ENCODE peak calls at places on chromosomes 7 and 10, in four cellular contexts. O is OCI-M1; F is CD8-positive, alpha-beta T cell; G is GM23338. T is an unnamed sample.
A peak's percentile ranks its signal among the peaks of the same experiment; 100 is the strongest.

GRCh38 chr10:132939957-132940790 is 2.2 kb downstream of the CFAP46 start:
- DNase-seq in O (peak; percentile 76), F (no peak), G (peak; percentile 74), T (no peak)

GRCh38 chr7:74443591-74444365 is 9.9 kb upstream of the GTF2IRD1 start:
- DNase-seq in O (no peak), F (no peak), G (no peak), T (no peak)

GRCh38 chr7:70338061-70338460 is 739.8 kb downstream of the AUTS2 start:
- DNase-seq in O (no peak), F (no peak), G (no peak), T (no peak)

GRCh38 chr10:97538839-97539238 is 33.7 kb upstream of the ANKRD2 start:
- DNase-seq in O (no peak), F (no peak), G (no peak), T (no peak)

GRCh38 chr10:35058134-35058533 is 32.0 kb downstream of the CUL2 start:
- DNase-seq in O (no peak), F (no peak), G (peak; percentile 20), T (no peak)

GRCh38 chr7:28502408-28502807 is 90.1 kb downstream of the CREB5 start:
- DNase-seq in O (no peak), F (no peak), G (no peak), T (no peak)

GRCh38 chr10:59830601-59831259 is 75.6 kb downstream of the CCDC6 start:
- DNase-seq in O (peak; percentile 71), F (no peak), G (peak; percentile 87), T (no peak)

GRCh38 chr7:17166824-17167379 is 131.6 kb upstream of the AHR start:
- DNase-seq in O (no peak), F (no peak), G (no peak), T (no peak)

GRCh38 chr7:45677311-45677900 is 103.2 kb downstream of the ADCY1 start:
- DNase-seq in O (no peak), F (no peak), G (no peak), T (no peak)

GRCh38 chr7:46744957-46745699 is 824.1 kb upstream of the IGFBP3 start:
- DNase-seq in O (no peak), F (no peak), G (no peak), T (no peak)

GRCh38 chr10:43047288-43047970 is 29.4 kb upstream of the RET start:
- DNase-seq in O (no peak), F (no peak), G (no peak), T (no peak)

GRCh38 chr10:87072449-87072848 is 22.2 kb downstream of the GLUD1 start:
- DNase-seq in O (no peak), F (no peak), G (no peak), T (no peak)

GRCh38 chr10:93816123-93816747 is 58.5 kb downstream of the LGI1 start:
- DNase-seq in O (peak; percentile 73), F (no peak), G (peak; percentile 76), T (no peak)

GRCh38 chr7:22725585-22725984 is 1.4 kb upstream of the IL6 start:
- DNase-seq in O (peak; percentile 66), F (no peak), G (peak; percentile 67), T (no peak)

GRCh38 chr10:5317547-5318107 is 47.1 kb upstream of the UCN3 start:
- DNase-seq in O (no peak), F (peak; percentile 51), G (no peak), T (peak; percentile 28)

GRCh38 chr10:90923111-90923731 is 2.3 kb upstream of the ANKRD1 start:
- DNase-seq in O (no peak), F (no peak), G (no peak), T (no peak)

GRCh38 chr10:132489053-132489703 is 48.4 kb upstream of the INPP5A start:
- DNase-seq in O (no peak), F (no peak), G (no peak), T (no peak)

GRCh38 chr10:107767185-107767584 is 602.7 kb upstream of the SORCS1 start:
- DNase-seq in O (no peak), F (no peak), G (no peak), T (no peak)